ENCODE peak calls at places on chromosomes 3 and 15, in eight cellular contexts. One of them, this sample, is unnamed.

GRCh38 chr15:25372298-25372697 is 66.5 kb downstream of the UBE3A start:
- DNase-seq in MM.1S: no peak
- DNase-seq in endodermal cell: no peak
- DNase-seq in mesendoderm: no peak
- DNase-seq in H9: no peak
- DNase-seq in IMR-90: peak; percentile 76
- DNase-seq in PC-3: peak; percentile 13
- DNase-seq in fibroblast of lung: peak; percentile 67
- DNase-seq in this sample: peak; percentile 26

GRCh38 chr15:66682865-66683264 is 19.2 kb upstream of the SMAD6 start:
- DNase-seq in MM.1S: no peak
- DNase-seq in endodermal cell: no peak
- DNase-seq in mesendoderm: no peak
- DNase-seq in H9: no peak
- DNase-seq in IMR-90: peak; percentile 43
- DNase-seq in PC-3: no peak
- DNase-seq in fibroblast of lung: peak; percentile 27
- DNase-seq in this sample: no peak

GRCh38 chr15:48602358-48603122 is 43.0 kb downstream of the FBN1 start:
- DNase-seq in MM.1S: no peak
- DNase-seq in endodermal cell: no peak
- DNase-seq in mesendoderm: peak; percentile 91
- DNase-seq in H9: no peak
- DNase-seq in IMR-90: peak; percentile 81
- DNase-seq in PC-3: peak; percentile 4
- DNase-seq in fibroblast of lung: peak; percentile 89
- DNase-seq in this sample: peak; percentile 76

GRCh38 chr3:119643528-119643927 is 16.9 kb downstream of the POPDC2 start:
- DNase-seq in MM.1S: no peak
- DNase-seq in endodermal cell: no peak
- DNase-seq in mesendoderm: no peak
- DNase-seq in H9: no peak
- DNase-seq in IMR-90: peak; percentile 87
- DNase-seq in PC-3: peak; percentile 95
- DNase-seq in fibroblast of lung: peak; percentile 88
- DNase-seq in this sample: peak; percentile 63

GRCh38 chr3:99504258-99504657 is 134.1 kb upstream of the COL8A1 start:
- DNase-seq in MM.1S: no peak
- DNase-seq in endodermal cell: no peak
- DNase-seq in mesendoderm: no peak
- DNase-seq in H9: no peak
- DNase-seq in IMR-90: peak; percentile 76
- DNase-seq in PC-3: no peak
- DNase-seq in fibroblast of lung: peak; percentile 64
- DNase-seq in this sample: peak; percentile 90

GRCh38 chr3:66195347-66195783 is 25.4 kb upstream of the SLC25A26 start:
- DNase-seq in MM.1S: no peak
- DNase-seq in endodermal cell: peak; percentile 93
- DNase-seq in mesendoderm: peak; percentile 54
- DNase-seq in H9: peak; percentile 89
- DNase-seq in IMR-90: peak; percentile 68
- DNase-seq in PC-3: peak; percentile 46
- DNase-seq in fibroblast of lung: peak; percentile 51
- DNase-seq in this sample: no peak

GRCh38 chr3:40718681-40719080 is 193.9 kb downstream of the ZNF621 start:
- DNase-seq in MM.1S: peak; percentile 75
- DNase-seq in endodermal cell: no peak
- DNase-seq in mesendoderm: no peak
- DNase-seq in H9: no peak
- DNase-seq in IMR-90: no peak
- DNase-seq in PC-3: no peak
- DNase-seq in fibroblast of lung: no peak
- DNase-seq in this sample: no peak

GRCh38 chr3:152978152-152978551 is 143.2 kb downstream of the P2RY1 start:
- DNase-seq in MM.1S: no peak
- DNase-seq in endodermal cell: no peak
- DNase-seq in mesendoderm: no peak
- DNase-seq in H9: no peak
- DNase-seq in IMR-90: no peak
- DNase-seq in PC-3: no peak
- DNase-seq in fibroblast of lung: no peak
- DNase-seq in this sample: no peak

GRCh38 chr3:105369501-105370371 is 3.0 kb downstream of the ALCAM start:
- DNase-seq in MM.1S: peak; percentile 65
- DNase-seq in endodermal cell: peak; percentile 78
- DNase-seq in mesendoderm: peak; percentile 53
- DNase-seq in H9: peak; percentile 41
- DNase-seq in IMR-90: peak; percentile 73
- DNase-seq in PC-3: peak; percentile 81
- DNase-seq in fibroblast of lung: peak; percentile 75
- DNase-seq in this sample: peak; percentile 84

GRCh38 chr3:176651622-176652021 is 545.7 kb downstream of the TBL1XR1 start:
- DNase-seq in MM.1S: no peak
- DNase-seq in endodermal cell: no peak
- DNase-seq in mesendoderm: peak; percentile 5
- DNase-seq in H9: no peak
- DNase-seq in IMR-90: no peak
- DNase-seq in PC-3: peak; percentile 5
- DNase-seq in fibroblast of lung: no peak
- DNase-seq in this sample: no peak

GRCh38 chr3:140423146-140423545 is 254.7 kb upstream of the TRIM42 start:
- DNase-seq in MM.1S: no peak
- DNase-seq in endodermal cell: no peak
- DNase-seq in mesendoderm: no peak
- DNase-seq in H9: no peak
- DNase-seq in IMR-90: no peak
- DNase-seq in PC-3: no peak
- DNase-seq in fibroblast of lung: no peak
- DNase-seq in this sample: no peak

GRCh38 chr3:126208618-126209256 is 28.4 kb upstream of the ALDH1L1 start:
- DNase-seq in MM.1S: no peak
- DNase-seq in endodermal cell: no peak
- DNase-seq in mesendoderm: no peak
- DNase-seq in H9: no peak
- DNase-seq in IMR-90: peak; percentile 89
- DNase-seq in PC-3: peak; percentile 84
- DNase-seq in fibroblast of lung: peak; percentile 87
- DNase-seq in this sample: peak; percentile 67

GRCh38 chr15:31264534-31265089 is 62.0 kb upstream of the KLF13 start:
- DNase-seq in MM.1S: no peak
- DNase-seq in endodermal cell: peak; percentile 36
- DNase-seq in mesendoderm: no peak
- DNase-seq in H9: no peak
- DNase-seq in IMR-90: no peak
- DNase-seq in PC-3: no peak
- DNase-seq in fibroblast of lung: no peak
- DNase-seq in this sample: no peak

GRCh38 chr15:60526127-60526616 is 47.2 kb upstream of the ICE2 start:
- DNase-seq in MM.1S: no peak
- DNase-seq in endodermal cell: no peak
- DNase-seq in mesendoderm: no peak
- DNase-seq in H9: no peak
- DNase-seq in IMR-90: no peak
- DNase-seq in PC-3: peak; percentile 94
- DNase-seq in fibroblast of lung: no peak
- DNase-seq in this sample: no peak

GRCh38 chr3:39408493-39409372 is 2.2 kb downstream of the RPSA start:
- DNase-seq in MM.1S: no peak
- DNase-seq in endodermal cell: no peak
- DNase-seq in mesendoderm: no peak
- DNase-seq in H9: no peak
- DNase-seq in IMR-90: no peak
- DNase-seq in PC-3: no peak
- DNase-seq in fibroblast of lung: no peak
- DNase-seq in this sample: no peak

GRCh38 chr3:39410893-39411292 is 4.4 kb downstream of the RPSA start:
- DNase-seq in MM.1S: no peak
- DNase-seq in endodermal cell: no peak
- DNase-seq in mesendoderm: no peak
- DNase-seq in H9: no peak
- DNase-seq in IMR-90: no peak
- DNase-seq in PC-3: no peak
- DNase-seq in fibroblast of lung: no peak
- DNase-seq in this sample: no peak

GRCh38 chr3:39407773-39408492 is 1.4 kb downstream of the RPSA start:
- DNase-seq in MM.1S: no peak
- DNase-seq in endodermal cell: no peak
- DNase-seq in mesendoderm: no peak
- DNase-seq in H9: no peak
- DNase-seq in IMR-90: peak; percentile 29
- DNase-seq in PC-3: no peak
- DNase-seq in fibroblast of lung: no peak
- DNase-seq in this sample: peak; percentile 21

GRCh38 chr3:39407259-39407629 is 724 bp downstream of the RPSA start:
- DNase-seq in MM.1S: peak; percentile 23
- DNase-seq in endodermal cell: no peak
- DNase-seq in mesendoderm: no peak
- DNase-seq in H9: no peak
- DNase-seq in IMR-90: peak; percentile 19
- DNase-seq in PC-3: no peak
- DNase-seq in fibroblast of lung: no peak
- DNase-seq in this sample: peak; percentile 45

DNA sequence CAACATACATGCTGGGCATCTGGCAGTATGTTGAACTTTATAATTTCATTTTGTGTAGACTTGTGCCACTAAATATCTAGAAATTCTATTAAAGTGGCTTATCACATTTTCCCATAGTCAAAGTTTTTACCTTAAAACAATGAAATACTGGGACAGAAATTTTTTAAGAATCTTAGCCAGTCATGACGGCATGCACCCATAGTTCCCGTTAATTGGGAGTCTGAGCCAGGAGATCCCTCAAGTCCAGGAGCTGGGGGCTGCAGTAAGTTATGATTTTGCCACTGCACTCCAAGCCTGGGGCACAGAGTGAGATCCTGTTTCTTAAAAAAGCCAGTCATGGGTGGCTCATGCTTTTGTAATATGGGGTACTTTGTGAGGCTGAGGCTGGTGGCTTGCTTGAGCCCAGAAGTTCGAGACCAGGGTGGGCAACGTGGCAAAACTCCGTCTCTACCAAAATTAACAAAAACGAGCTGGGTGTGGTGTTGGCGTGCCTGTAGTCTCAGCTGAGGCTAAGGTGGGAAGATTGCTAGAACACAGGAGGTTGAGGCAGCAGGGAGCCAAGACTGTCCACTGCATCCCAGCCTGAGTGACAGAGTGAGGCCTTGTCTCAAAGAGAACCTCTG is 3.1 kb downstream of the RPSA start:
- DNase-seq in MM.1S: no peak
- DNase-seq in endodermal cell: no peak
- DNase-seq in mesendoderm: no peak
- DNase-seq in H9: no peak
- DNase-seq in IMR-90: no peak
- DNase-seq in PC-3: no peak
- DNase-seq in fibroblast of lung: no peak
- DNase-seq in this sample: no peak
- H3K9ac ChIP-seq in MM.1S: no peak overlapping the region
- H3K9ac ChIP-seq in endodermal cell: peak overlapping the region; percentile 54
- H3K9ac ChIP-seq in mesendoderm: peak overlapping the region; percentile 70
- H3K9ac ChIP-seq in H9: peak overlapping the region; percentile 24
- H3K9ac ChIP-seq in IMR-90: peak overlapping the region; percentile 14
- H3K9ac ChIP-seq in PC-3: no peak overlapping the region
- H3K9ac ChIP-seq in fibroblast of lung: no peak overlapping the region
- H3K9ac ChIP-seq in this sample: peak overlapping the region; percentile 68

GRCh38 chr3:154584041-154584440 is 154.1 kb upstream of the GPR149 start:
- DNase-seq in MM.1S: no peak
- DNase-seq in endodermal cell: peak; percentile 54
- DNase-seq in mesendoderm: peak; percentile 54
- DNase-seq in H9: no peak
- DNase-seq in IMR-90: no peak
- DNase-seq in PC-3: peak; percentile 7
- DNase-seq in fibroblast of lung: no peak
- DNase-seq in this sample: no peak
- H3K9ac ChIP-seq in MM.1S: no peak overlapping the region
- H3K9ac ChIP-seq in endodermal cell: no peak overlapping the region
- H3K9ac ChIP-seq in mesendoderm: no peak overlapping the region
- H3K9ac ChIP-seq in H9: no peak overlapping the region
- H3K9ac ChIP-seq in IMR-90: no peak overlapping the region
- H3K9ac ChIP-seq in PC-3: no peak overlapping the region
- H3K9ac ChIP-seq in fibroblast of lung: no peak overlapping the region
- H3K9ac ChIP-seq in this sample: no peak overlapping the region

DNA sequence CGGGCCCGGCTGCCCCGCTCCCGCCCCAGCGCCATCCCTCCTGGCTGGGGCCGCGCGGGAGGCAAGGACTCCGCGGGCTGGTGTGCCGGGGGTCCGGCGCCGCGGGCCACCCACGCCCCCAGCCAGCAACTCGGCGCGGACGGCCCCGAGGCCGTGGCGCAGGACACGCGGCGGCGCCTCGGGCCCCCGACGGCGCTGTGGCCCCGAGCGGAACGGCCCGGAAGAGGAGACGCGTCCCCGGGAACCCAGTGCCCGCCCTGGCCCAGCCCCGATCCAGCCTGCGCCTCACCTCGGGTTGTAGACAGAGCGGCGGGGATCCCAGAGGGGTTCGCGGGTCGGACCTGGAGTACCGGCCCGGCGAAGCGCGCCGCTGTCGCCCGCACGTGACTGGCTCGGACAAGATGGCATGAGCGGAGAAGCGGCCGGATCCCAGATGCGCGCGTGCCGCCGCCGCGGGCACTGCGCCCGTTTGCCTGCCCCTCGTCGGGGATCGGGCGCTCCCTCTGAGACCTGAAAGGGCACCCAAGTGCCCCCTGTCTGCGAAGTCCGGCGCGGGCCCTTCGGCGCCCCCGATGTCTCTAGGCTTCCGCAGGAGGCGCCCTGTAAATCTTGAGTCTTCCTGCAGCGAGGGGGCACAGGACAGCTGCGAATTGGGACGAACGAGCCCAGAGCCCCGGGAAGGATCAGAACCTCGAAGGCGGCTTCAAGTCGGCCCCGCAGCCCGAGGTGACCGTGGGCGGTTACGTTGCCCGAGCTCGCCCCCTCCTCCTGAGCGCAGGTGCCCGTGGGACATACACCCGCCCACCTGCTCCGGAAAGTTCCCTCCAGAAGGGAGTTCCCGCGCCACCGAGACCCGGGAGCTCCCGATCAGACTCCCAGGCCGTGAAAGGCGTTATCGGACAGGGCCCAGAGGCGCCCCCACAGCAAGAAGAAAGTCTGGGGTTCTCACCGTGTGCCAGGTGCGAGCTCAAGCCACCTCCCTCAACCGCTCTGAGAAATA is 598 bp upstream of the SFMBT1 start:
- DNase-seq in MM.1S: peak; percentile 82
- DNase-seq in endodermal cell: peak; percentile 92
- DNase-seq in mesendoderm: peak; percentile 82
- DNase-seq in H9: peak; percentile 87
- DNase-seq in IMR-90: peak; percentile 11
- DNase-seq in PC-3: no peak
- DNase-seq in fibroblast of lung: peak; percentile 26
- DNase-seq in this sample: peak; percentile 46
- H3K9ac ChIP-seq in MM.1S: peak overlapping the region; percentile 68
- H3K9ac ChIP-seq in endodermal cell: no peak overlapping the region
- H3K9ac ChIP-seq in mesendoderm: peak overlapping the region; percentile 73
- H3K9ac ChIP-seq in H9: no peak overlapping the region
- H3K9ac ChIP-seq in IMR-90: no peak overlapping the region
- H3K9ac ChIP-seq in PC-3: peak overlapping the region; percentile 87
- H3K9ac ChIP-seq in fibroblast of lung: peak overlapping the region; percentile 23
- H3K9ac ChIP-seq in this sample: peak overlapping the region; percentile 70

DNA sequence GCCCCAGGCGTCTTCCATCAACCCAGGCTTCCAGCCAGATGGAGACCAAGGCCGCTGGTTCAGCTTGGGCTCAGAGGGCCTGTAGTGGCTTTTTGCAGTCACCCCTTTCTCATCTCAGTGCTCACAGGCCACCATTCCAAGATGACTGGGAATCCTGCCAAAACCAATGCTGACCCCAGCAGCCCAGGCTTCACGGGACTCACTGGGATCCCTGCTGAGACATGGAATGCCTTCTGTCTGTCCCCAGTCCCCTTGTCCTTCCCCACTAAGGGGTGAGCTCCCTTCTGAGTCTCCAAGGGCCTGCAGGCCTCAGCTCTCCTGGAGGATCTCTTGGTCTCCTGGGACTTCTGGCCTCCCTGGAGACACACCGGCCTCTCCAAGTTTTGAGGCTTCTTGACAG is 77.4 kb upstream of the SEC13 start:
- DNase-seq in MM.1S: no peak
- DNase-seq in endodermal cell: no peak
- DNase-seq in mesendoderm: no peak
- DNase-seq in H9: no peak
- DNase-seq in IMR-90: no peak
- DNase-seq in PC-3: no peak
- DNase-seq in fibroblast of lung: no peak
- DNase-seq in this sample: no peak
- H3K9ac ChIP-seq in MM.1S: no peak overlapping the region
- H3K9ac ChIP-seq in endodermal cell: no peak overlapping the region
- H3K9ac ChIP-seq in mesendoderm: no peak overlapping the region
- H3K9ac ChIP-seq in H9: no peak overlapping the region
- H3K9ac ChIP-seq in IMR-90: no peak overlapping the region
- H3K9ac ChIP-seq in PC-3: no peak overlapping the region
- H3K9ac ChIP-seq in fibroblast of lung: no peak overlapping the region
- H3K9ac ChIP-seq in this sample: no peak overlapping the region

This sample was measured in mesenchymal stem cell.